ENCODE peak calls at places on chromosomes 6 and 20, in eight cellular contexts. One of them, this sample, is unnamed.
A peak's percentile ranks its signal among the peaks of the same experiment; 100 is the strongest.

GRCh38 chr6:17622144-17622543 is 22.0 kb downstream of the FAM8A1 start:
- DNase-seq in ovary: no peak
- DNase-seq in stomach: no peak
- DNase-seq in breast epithelium: no peak
- DNase-seq in adrenal gland: no peak
- DNase-seq in IMR-90: no peak
- DNase-seq in heart left ventricle: peak; percentile 31
- DNase-seq in uterus: no peak
- DNase-seq in this sample: peak; percentile 5

GRCh38 chr6:108902389-108902792 is 54.2 kb downstream of the ARMC2 start:
- DNase-seq in adrenal gland: no peak
- DNase-seq in IMR-90: peak; percentile 52
- DNase-seq in uterus: no peak
- DNase-seq in ovary: no peak
- DNase-seq in heart left ventricle: no peak
- DNase-seq in breast epithelium: no peak
- DNase-seq in stomach: no peak
- DNase-seq in this sample: no peak

GRCh38 chr20:32924781-32925180 is 66.1 kb downstream of the EFCAB8 start:
- DNase-seq in adrenal gland: no peak
- DNase-seq in ovary: no peak
- DNase-seq in stomach: peak; percentile 11
- DNase-seq in uterus: no peak
- DNase-seq in breast epithelium: no peak
- DNase-seq in heart left ventricle: no peak
- DNase-seq in IMR-90: no peak
- DNase-seq in this sample: no peak

GRCh38 chr6:169252805-169253189 is 849 bp downstream of the THBS2 start:
- DNase-seq in ovary: no peak
- DNase-seq in stomach: no peak
- DNase-seq in IMR-90: no peak
- DNase-seq in adrenal gland: no peak
- DNase-seq in heart left ventricle: no peak
- DNase-seq in uterus: peak; percentile 58
- DNase-seq in breast epithelium: no peak
- DNase-seq in this sample: peak; percentile 67

GRCh38 chr6:89359561-89359960 is 7.0 kb upstream of the UBE2J1 start:
- DNase-seq in IMR-90: no peak
- DNase-seq in adrenal gland: no peak
- DNase-seq in heart left ventricle: no peak
- DNase-seq in uterus: no peak
- DNase-seq in stomach: no peak
- DNase-seq in breast epithelium: no peak
- DNase-seq in ovary: no peak
- DNase-seq in this sample: no peak

GRCh38 chr6:34233867-34234266 is 2.8 kb upstream of the HMGA1 start:
- DNase-seq in IMR-90: no peak
- DNase-seq in ovary: peak; percentile 14
- DNase-seq in adrenal gland: no peak
- DNase-seq in breast epithelium: no peak
- DNase-seq in uterus: no peak
- DNase-seq in heart left ventricle: no peak
- DNase-seq in stomach: no peak
- DNase-seq in this sample: no peak

GRCh38 chr20:12824353-12824752 is 184.4 kb upstream of the SPTLC3 start:
- DNase-seq in ovary: no peak
- DNase-seq in heart left ventricle: no peak
- DNase-seq in stomach: no peak
- DNase-seq in adrenal gland: no peak
- DNase-seq in IMR-90: no peak
- DNase-seq in uterus: no peak
- DNase-seq in breast epithelium: no peak
- DNase-seq in this sample: no peak

GRCh38 chr20:58645277-58645968 is 5.7 kb upstream of the STX16 start:
- DNase-seq in uterus: peak; percentile 55
- DNase-seq in ovary: no peak
- DNase-seq in heart left ventricle: no peak
- DNase-seq in stomach: no peak
- DNase-seq in IMR-90: peak; percentile 56
- DNase-seq in adrenal gland: no peak
- DNase-seq in breast epithelium: no peak
- DNase-seq in this sample: peak; percentile 10

GRCh38 chr6:136613477-136613876 is 63.3 kb upstream of the MAP7 start:
- DNase-seq in adrenal gland: no peak
- DNase-seq in heart left ventricle: no peak
- DNase-seq in breast epithelium: no peak
- DNase-seq in IMR-90: peak; percentile 19
- DNase-seq in stomach: no peak
- DNase-seq in uterus: no peak
- DNase-seq in ovary: no peak
- DNase-seq in this sample: no peak

GRCh38 chr6:135951169-135951568 is 99.7 kb downstream of the PDE7B start:
- DNase-seq in stomach: no peak
- DNase-seq in adrenal gland: no peak
- DNase-seq in IMR-90: no peak
- DNase-seq in uterus: no peak
- DNase-seq in breast epithelium: no peak
- DNase-seq in ovary: no peak
- DNase-seq in heart left ventricle: no peak
- DNase-seq in this sample: no peak

GRCh38 chr6:77415706-77416105 is 47.6 kb downstream of the HTR1B start:
- DNase-seq in IMR-90: no peak
- DNase-seq in breast epithelium: no peak
- DNase-seq in heart left ventricle: no peak
- DNase-seq in ovary: no peak
- DNase-seq in stomach: no peak
- DNase-seq in adrenal gland: no peak
- DNase-seq in uterus: no peak
- DNase-seq in this sample: no peak

GRCh38 chr6:30325150-30325872 is 1.4 kb upstream of the TRIM39 start:
- DNase-seq in ovary: no peak
- DNase-seq in stomach: peak; percentile 43
- DNase-seq in breast epithelium: no peak
- DNase-seq in uterus: no peak
- DNase-seq in adrenal gland: no peak
- DNase-seq in IMR-90: peak; percentile 49
- DNase-seq in heart left ventricle: peak; percentile 51
- DNase-seq in this sample: peak; percentile 34

GRCh38 chr6:24581084-24581669 is 64.8 kb downstream of the KIAA0319 start:
- DNase-seq in uterus: peak; percentile 72
- DNase-seq in adrenal gland: peak; percentile 70
- DNase-seq in heart left ventricle: peak; percentile 62
- DNase-seq in breast epithelium: peak; percentile 60
- DNase-seq in ovary: peak; percentile 74
- DNase-seq in IMR-90: peak; percentile 50
- DNase-seq in stomach: peak; percentile 81
- DNase-seq in this sample: peak; percentile 77

GRCh38 chr6:47029865-47030561 is 12.1 kb downstream of the ADGRF1 start:
- DNase-seq in heart left ventricle: no peak
- DNase-seq in stomach: no peak
- DNase-seq in IMR-90: no peak
- DNase-seq in uterus: no peak
- DNase-seq in ovary: no peak
- DNase-seq in breast epithelium: no peak
- DNase-seq in adrenal gland: no peak
- DNase-seq in this sample: peak; percentile 50

GRCh38 chr20:25309395-25310267 is 61.7 kb downstream of the PYGB start:
- DNase-seq in uterus: peak; percentile 69
- DNase-seq in adrenal gland: peak; percentile 68
- DNase-seq in ovary: no peak
- DNase-seq in heart left ventricle: peak; percentile 68
- DNase-seq in stomach: peak; percentile 53
- DNase-seq in breast epithelium: no peak
- DNase-seq in IMR-90: peak; percentile 80
- DNase-seq in this sample: peak; percentile 34
- H3K4me1 ChIP-seq in uterus: peaks cover 6% of the 10 kb centered on the region
- H3K4me1 ChIP-seq in adrenal gland: peaks cover 33% of the 10 kb centered on the region
- H3K4me1 ChIP-seq in ovary: peaks cover 18% of the 10 kb centered on the region
- H3K4me1 ChIP-seq in heart left ventricle: peaks cover 27% of the 10 kb centered on the region
- H3K4me1 ChIP-seq in stomach: peaks cover 27% of the 10 kb centered on the region
- H3K4me1 ChIP-seq in breast epithelium: peaks cover 13% of the 10 kb centered on the region
- H3K4me1 ChIP-seq in IMR-90: peaks cover 27% of the 10 kb centered on the region
- H3K4me1 ChIP-seq in this sample: peaks cover 31% of the 10 kb centered on the region

DNA sequence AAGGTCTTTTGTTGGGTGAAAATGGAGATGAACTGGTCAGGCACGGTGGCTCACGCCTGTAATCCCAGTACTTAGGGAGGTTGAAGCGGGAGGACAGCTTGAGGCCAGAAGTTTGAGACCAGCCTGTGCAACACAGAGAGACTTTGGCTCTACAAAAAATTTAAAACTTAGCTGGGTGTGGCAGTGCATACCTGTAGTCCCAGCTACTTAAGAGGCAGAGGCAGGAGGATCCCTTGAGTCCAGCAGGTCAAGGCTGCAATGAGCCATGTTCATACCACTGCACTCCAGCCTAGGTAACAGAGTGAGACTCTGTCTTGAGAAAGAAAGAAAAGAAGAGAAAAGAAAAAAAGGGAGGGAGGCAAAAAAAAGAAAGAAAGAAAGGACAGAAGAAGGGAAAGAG is 90.9 kb upstream of the NFATC2 start:
- DNase-seq in stomach: no peak
- DNase-seq in IMR-90: no peak
- DNase-seq in ovary: no peak
- DNase-seq in breast epithelium: no peak
- DNase-seq in heart left ventricle: no peak
- DNase-seq in adrenal gland: no peak
- DNase-seq in uterus: no peak
- DNase-seq in this sample: no peak
- H3K27ac ChIP-seq in stomach: no peak overlapping the region
- H3K27ac ChIP-seq in IMR-90: no peak overlapping the region
- H3K27ac ChIP-seq in ovary: no peak overlapping the region
- H3K27ac ChIP-seq in breast epithelium: peak overlapping the region; percentile 52
- H3K27ac ChIP-seq in heart left ventricle: no peak overlapping the region
- H3K27ac ChIP-seq in adrenal gland: no peak overlapping the region
- H3K27ac ChIP-seq in uterus: peak overlapping the region; percentile 99
- H3K27ac ChIP-seq in this sample: no peak overlapping the region

GRCh38 chr20:600736-601135 is 9.4 kb downstream of the TCF15 start:
- DNase-seq in uterus: no peak
- DNase-seq in heart left ventricle: no peak
- DNase-seq in stomach: no peak
- DNase-seq in IMR-90: no peak
- DNase-seq in ovary: no peak
- DNase-seq in breast epithelium: no peak
- DNase-seq in adrenal gland: no peak
- DNase-seq in this sample: no peak
- TF ChIP-seq POLR2A in uterus: no peak
- TF ChIP-seq POLR2A in heart left ventricle: no peak
- TF ChIP-seq POLR2A in stomach: no peak
- TF ChIP-seq POLR2A in IMR-90: no peak
- TF ChIP-seq POLR2A in ovary: no peak
- TF ChIP-seq POLR2A in breast epithelium: no peak
- TF ChIP-seq POLR2A in adrenal gland: no peak
- TF ChIP-seq POLR2A in this sample: no peak

DNA sequence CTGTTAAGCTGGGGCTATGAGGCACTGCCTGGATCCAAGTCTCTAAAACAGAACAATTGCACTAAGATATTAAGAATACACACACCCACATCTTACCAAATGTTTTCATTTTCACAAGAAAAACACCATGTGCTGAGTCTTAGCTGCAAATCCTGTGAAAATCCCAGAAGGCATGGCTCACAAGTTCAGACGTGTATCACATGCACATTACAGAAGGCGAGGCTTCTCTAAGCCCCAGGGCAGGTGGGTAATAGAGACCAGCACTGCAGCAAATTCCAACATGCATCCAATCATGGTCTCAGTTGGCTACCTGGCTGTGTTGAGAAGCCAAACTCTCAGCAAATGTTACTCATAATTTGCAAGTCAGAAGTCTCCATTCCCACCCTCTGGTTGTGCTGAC is 16.2 kb upstream of the CST3 start:
- DNase-seq in heart left ventricle: no peak
- DNase-seq in uterus: no peak
- DNase-seq in stomach: no peak
- DNase-seq in IMR-90: no peak
- DNase-seq in adrenal gland: no peak
- DNase-seq in breast epithelium: no peak
- DNase-seq in ovary: no peak
- DNase-seq in this sample: no peak
- H3K4me1 ChIP-seq in heart left ventricle: peaks cover 36% of the 10 kb centered on the region
- H3K4me1 ChIP-seq in uterus: peaks cover 8% of the 10 kb centered on the region
- H3K4me1 ChIP-seq in stomach: no peaks in the 10 kb centered on the region
- H3K4me1 ChIP-seq in IMR-90: peaks cover 2% of the 10 kb centered on the region
- H3K4me1 ChIP-seq in adrenal gland: no peaks in the 10 kb centered on the region
- H3K4me1 ChIP-seq in breast epithelium: no peaks in the 10 kb centered on the region
- H3K4me1 ChIP-seq in ovary: peaks cover 8% of the 10 kb centered on the region
- H3K4me1 ChIP-seq in this sample: peaks cover 9% of the 10 kb centered on the region

DNA sequence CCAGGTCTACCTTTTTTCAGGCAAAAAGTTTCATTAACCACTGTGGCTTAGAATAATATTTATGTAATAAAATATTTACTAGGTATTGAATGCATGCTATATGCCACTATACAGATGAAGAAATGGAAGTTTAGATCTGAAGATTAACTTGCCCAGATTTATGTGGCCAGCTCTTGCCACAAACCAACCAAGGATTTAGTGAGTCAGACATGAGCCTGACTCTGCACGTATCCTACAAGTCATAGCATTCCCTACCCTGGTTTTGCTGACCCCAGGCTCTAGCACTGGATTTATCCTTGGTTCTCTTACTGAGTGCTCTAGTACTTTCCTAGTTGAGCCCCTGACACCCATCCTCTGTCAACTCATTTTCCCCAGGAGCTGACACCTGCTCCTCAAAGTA is 75.4 kb downstream of the ANKEF1 start:
- DNase-seq in IMR-90: peak; percentile 30
- DNase-seq in uterus: no peak
- DNase-seq in stomach: no peak
- DNase-seq in adrenal gland: no peak
- DNase-seq in breast epithelium: no peak
- DNase-seq in heart left ventricle: no peak
- DNase-seq in ovary: no peak
- DNase-seq in this sample: no peak
- H3K27ac ChIP-seq in IMR-90: no peak overlapping the region
- H3K27ac ChIP-seq in uterus: no peak overlapping the region
- H3K27ac ChIP-seq in stomach: no peak overlapping the region
- H3K27ac ChIP-seq in adrenal gland: no peak overlapping the region
- H3K27ac ChIP-seq in breast epithelium: no peak overlapping the region
- H3K27ac ChIP-seq in heart left ventricle: no peak overlapping the region
- H3K27ac ChIP-seq in ovary: no peak overlapping the region
- H3K27ac ChIP-seq in this sample: no peak overlapping the region

GRCh38 chr6:27136077-27136644 is 111.3 kb upstream of the PRSS16 start:
- DNase-seq in IMR-90: no peak
- DNase-seq in uterus: no peak
- DNase-seq in heart left ventricle: no peak
- DNase-seq in adrenal gland: no peak
- DNase-seq in stomach: no peak
- DNase-seq in breast epithelium: no peak
- DNase-seq in ovary: no peak
- DNase-seq in this sample: no peak
- TF ChIP-seq POLR2A in IMR-90: no peak
- TF ChIP-seq POLR2A in uterus: no peak
- TF ChIP-seq POLR2A in heart left ventricle: no peak
- TF ChIP-seq POLR2A in adrenal gland: no peak
- TF ChIP-seq POLR2A in stomach: no peak
- TF ChIP-seq POLR2A in breast epithelium: no peak
- TF ChIP-seq POLR2A in ovary: no peak
- TF ChIP-seq POLR2A in this sample: no peak

GRCh38 chr6:113102761-113103160 is 754.4 kb upstream of the MARCKS start:
- DNase-seq in adrenal gland: no peak
- DNase-seq in heart left ventricle: no peak
- DNase-seq in ovary: no peak
- DNase-seq in IMR-90: peak; percentile 64
- DNase-seq in stomach: no peak
- DNase-seq in breast epithelium: no peak
- DNase-seq in uterus: no peak
- DNase-seq in this sample: no peak
- H3K4me1 ChIP-seq in adrenal gland: no peaks in the 10 kb centered on the region
- H3K4me1 ChIP-seq in heart left ventricle: peaks cover 3% of the 10 kb centered on the region
- H3K4me1 ChIP-seq in ovary: peaks cover 1% of the 10 kb centered on the region
- H3K4me1 ChIP-seq in IMR-90: no peaks in the 10 kb centered on the region
- H3K4me1 ChIP-seq in stomach: no peaks in the 10 kb centered on the region
- H3K4me1 ChIP-seq in breast epithelium: no peaks in the 10 kb centered on the region
- H3K4me1 ChIP-seq in uterus: no peaks in the 10 kb centered on the region
- H3K4me1 ChIP-seq in this sample: no peaks in the 10 kb centered on the region

This sample was measured in thyroid gland.